ENCODE peak calls at places on chromosome 3, in four cellular contexts. One of them, this sample, is unnamed.

GRCh38 chr3:170425491-170426239 is 7.0 kb downstream of the CLDN11 start:
- DNase-seq in endothelial cell: no peak
- DNase-seq in natural killer cell: no peak
- DNase-seq in brain microvascular endothelial cell: no peak
- DNase-seq in this sample: peak

GRCh38 chr3:190322604-190323240 is 476 bp upstream of the CLDN1 start:
- DNase-seq in brain microvascular endothelial cell: peak
- DNase-seq in endothelial cell: no peak
- DNase-seq in natural killer cell: no peak
- DNase-seq in this sample: no peak

GRCh38 chr3:174784206-174784934 is 74.8 kb upstream of the NAALADL2 start:
- DNase-seq in endothelial cell: no peak
- DNase-seq in natural killer cell: no peak
- DNase-seq in brain microvascular endothelial cell: no peak
- DNase-seq in this sample: no peak

GRCh38 chr3:115697263-115698053 is 74.1 kb downstream of the GAP43 start:
- DNase-seq in brain microvascular endothelial cell: no peak
- DNase-seq in natural killer cell: no peak
- DNase-seq in endothelial cell: no peak
- DNase-seq in this sample: no peak

GRCh38 chr3:128173849-128174248 is 20.6 kb downstream of the EEFSEC start:
- DNase-seq in brain microvascular endothelial cell: no peak
- DNase-seq in endothelial cell: no peak
- DNase-seq in natural killer cell: no peak
- DNase-seq in this sample: no peak

GRCh38 chr3:171813897-171814460 is 3.7 kb upstream of the PLD1 start:
- DNase-seq in natural killer cell: peak
- DNase-seq in endothelial cell: no peak
- DNase-seq in brain microvascular endothelial cell: peak
- DNase-seq in this sample: no peak

GRCh38 chr3:115146418-115147328 is at the start of gene ZBTB20:
- DNase-seq in natural killer cell: peak
- DNase-seq in brain microvascular endothelial cell: peak
- DNase-seq in endothelial cell: peak
- DNase-seq in this sample: peak

GRCh38 chr3:131608741-131609140 is 106.0 kb upstream of the MRPL3 start:
- DNase-seq in natural killer cell: no peak
- DNase-seq in brain microvascular endothelial cell: no peak
- DNase-seq in endothelial cell: no peak
- DNase-seq in this sample: no peak

GRCh38 chr3:45491344-45491743 is 103.0 kb downstream of the LARS2 start:
- DNase-seq in natural killer cell: no peak
- DNase-seq in endothelial cell: no peak
- DNase-seq in brain microvascular endothelial cell: no peak
- DNase-seq in this sample: no peak

GRCh38 chr3:188205992-188206416 is 52.0 kb downstream of the LPP start:
- DNase-seq in brain microvascular endothelial cell: no peak
- DNase-seq in endothelial cell: peak
- DNase-seq in natural killer cell: no peak
- DNase-seq in this sample: no peak

GRCh38 chr3:46297658-46298423 is 55.6 kb downstream of the CCR3 start:
- DNase-seq in endothelial cell: no peak
- DNase-seq in brain microvascular endothelial cell: no peak
- DNase-seq in natural killer cell: no peak
- DNase-seq in this sample: no peak

GRCh38 chr3:63914312-63914711 is 2.1 kb upstream of the SCAANT1 start:
- DNase-seq in brain microvascular endothelial cell: no peak
- DNase-seq in endothelial cell: no peak
- DNase-seq in natural killer cell: no peak
- DNase-seq in this sample: no peak

GRCh38 chr3:8981700-8982099 is 18.4 kb upstream of the RAD18 start:
- DNase-seq in endothelial cell: no peak
- DNase-seq in natural killer cell: no peak
- DNase-seq in brain microvascular endothelial cell: no peak
- DNase-seq in this sample: no peak

GRCh38 chr3:54835701-54836100 is 92.2 kb downstream of the LRTM1 start:
- DNase-seq in endothelial cell: no peak
- DNase-seq in natural killer cell: no peak
- DNase-seq in brain microvascular endothelial cell: no peak
- DNase-seq in this sample: no peak

GRCh38 chr3:137845666-137846065 is 81.6 kb downstream of the SOX14 start:
- DNase-seq in natural killer cell: no peak
- DNase-seq in brain microvascular endothelial cell: no peak
- DNase-seq in endothelial cell: no peak
- DNase-seq in this sample: no peak

GRCh38 chr3:171781711-171782127 is 28.6 kb downstream of the PLD1 start:
- DNase-seq in brain microvascular endothelial cell: no peak
- DNase-seq in natural killer cell: no peak
- DNase-seq in endothelial cell: no peak
- DNase-seq in this sample: no peak

GRCh38 chr3:29384640-29385039 is 103.8 kb downstream of the RBMS3 start:
- DNase-seq in natural killer cell: no peak
- DNase-seq in brain microvascular endothelial cell: peak
- DNase-seq in endothelial cell: no peak
- DNase-seq in this sample: no peak

GRCh38 chr3:65170357-65171090 is 482.7 kb upstream of the ADAMTS9 start:
- DNase-seq in brain microvascular endothelial cell: peak
- DNase-seq in endothelial cell: no peak
- DNase-seq in natural killer cell: no peak
- DNase-seq in this sample: no peak
- TF ChIP-seq CTCF in brain microvascular endothelial cell: peak
- TF ChIP-seq CTCF in endothelial cell: peak
- TF ChIP-seq CTCF in natural killer cell: no peak
- TF ChIP-seq CTCF in this sample: peak

GRCh38 chr3:146638718-146639117 is 33.6 kb upstream of the PLSCR5 start:
- DNase-seq in natural killer cell: no peak
- DNase-seq in brain microvascular endothelial cell: no peak
- DNase-seq in endothelial cell: no peak
- DNase-seq in this sample: no peak
- TF ChIP-seq CTCF in natural killer cell: peak
- TF ChIP-seq CTCF in brain microvascular endothelial cell: peak
- TF ChIP-seq CTCF in endothelial cell: peak
- TF ChIP-seq CTCF in this sample: peak

GRCh38 chr3:189272500-189273119 is 100.8 kb downstream of the TPRG1 start:
- DNase-seq in brain microvascular endothelial cell: no peak
- DNase-seq in endothelial cell: peak
- DNase-seq in natural killer cell: no peak
- DNase-seq in this sample: no peak
- TF ChIP-seq CTCF in brain microvascular endothelial cell: peak
- TF ChIP-seq CTCF in endothelial cell: peak
- TF ChIP-seq CTCF in natural killer cell: no peak
- TF ChIP-seq CTCF in this sample: peak

DNA sequence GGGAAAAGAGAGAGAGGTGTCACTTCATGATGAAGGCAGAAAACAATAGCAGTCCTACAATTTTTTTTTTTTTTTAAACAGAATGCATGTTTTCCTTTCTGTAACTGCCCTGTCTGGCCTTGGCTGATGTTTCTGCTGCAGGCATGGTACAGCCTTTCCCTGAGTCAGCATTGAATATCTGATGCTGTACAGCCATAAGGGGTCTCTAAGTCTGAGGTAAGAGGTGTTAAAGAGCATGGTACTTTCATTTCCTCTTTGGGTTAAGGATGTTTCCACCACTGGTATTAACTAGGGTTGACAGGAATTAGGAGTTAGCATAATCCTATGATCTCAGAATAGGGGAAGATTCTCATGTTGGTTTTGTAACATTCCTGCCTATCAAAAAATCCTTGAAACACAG is 147.4 kb downstream of the CHST2 start:
- DNase-seq in brain microvascular endothelial cell: no peak
- DNase-seq in natural killer cell: no peak
- DNase-seq in endothelial cell: no peak
- DNase-seq in this sample: no peak
- TF ChIP-seq CTCF in brain microvascular endothelial cell: no peak
- TF ChIP-seq CTCF in natural killer cell: no peak
- TF ChIP-seq CTCF in endothelial cell: no peak
- TF ChIP-seq CTCF in this sample: no peak

DNA sequence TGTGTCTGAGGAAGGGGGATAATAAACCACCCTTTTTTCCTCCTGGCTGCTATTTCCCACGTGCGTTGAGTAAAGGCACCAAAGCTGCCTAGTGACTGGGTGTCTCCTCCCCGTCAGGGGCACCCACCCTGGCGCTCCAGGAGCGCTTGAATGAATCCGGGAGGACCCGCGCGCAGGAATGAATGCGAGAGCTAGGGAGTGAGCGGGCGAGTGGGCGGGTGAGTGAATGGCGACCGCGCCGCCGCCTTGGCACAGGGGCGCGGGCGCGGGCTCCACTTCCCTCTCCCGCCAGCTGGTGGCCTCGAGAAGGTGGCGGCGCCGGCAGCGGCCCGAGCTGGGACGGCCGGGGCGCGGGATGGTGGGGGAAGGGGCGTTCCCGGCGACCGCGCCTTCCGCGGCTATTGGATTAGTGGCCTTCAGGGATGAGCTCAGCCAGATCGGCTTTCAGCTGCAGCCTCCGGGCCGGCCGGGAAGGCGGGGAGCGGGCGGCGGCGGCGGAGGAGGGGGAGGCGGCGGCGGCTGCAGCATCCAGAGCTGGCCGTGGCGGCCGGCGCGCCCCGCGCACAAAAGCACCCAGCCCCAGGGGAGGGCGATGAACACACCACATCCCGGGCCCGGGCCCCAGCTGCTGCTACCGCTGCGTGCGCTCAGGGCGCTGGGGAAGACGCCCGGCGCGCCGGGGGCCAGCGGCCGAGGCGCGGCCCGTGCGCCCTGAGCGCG is at the start of gene SPSB4:
- DNase-seq in brain microvascular endothelial cell: peak
- DNase-seq in endothelial cell: peak
- DNase-seq in natural killer cell: no peak
- DNase-seq in this sample: peak
- TF ChIP-seq CTCF in brain microvascular endothelial cell: peak
- TF ChIP-seq CTCF in endothelial cell: peak
- TF ChIP-seq CTCF in natural killer cell: no peak
- TF ChIP-seq CTCF in this sample: peak

DNA sequence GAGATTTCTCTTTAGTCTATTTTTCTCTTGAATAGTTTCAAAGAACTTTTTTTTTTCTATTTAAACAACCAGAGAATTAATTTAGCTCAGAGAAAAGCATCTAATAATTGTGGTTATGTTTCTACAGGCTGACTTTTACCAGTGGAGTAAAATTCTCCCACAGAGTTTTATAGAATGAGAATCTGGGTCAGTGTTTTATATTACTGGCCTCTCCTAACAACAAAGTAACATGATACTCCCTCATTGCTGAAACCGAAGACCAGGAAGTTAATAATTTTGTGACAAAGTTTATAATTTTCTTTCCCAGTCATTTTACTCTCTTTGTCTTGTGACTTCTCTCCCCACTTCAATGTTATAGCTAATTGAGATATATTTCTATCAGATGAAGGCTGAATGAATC is 946.9 kb downstream of the EPHA3 start:
- DNase-seq in endothelial cell: no peak
- DNase-seq in natural killer cell: no peak
- DNase-seq in brain microvascular endothelial cell: no peak
- DNase-seq in this sample: no peak
- TF ChIP-seq CTCF in endothelial cell: no peak
- TF ChIP-seq CTCF in natural killer cell: no peak
- TF ChIP-seq CTCF in brain microvascular endothelial cell: no peak
- TF ChIP-seq CTCF in this sample: no peak

GRCh38 chr3:124316034-124316287 is 324.0 kb upstream of the ROPN1 start:
- DNase-seq in endothelial cell: no peak
- DNase-seq in natural killer cell: no peak
- DNase-seq in brain microvascular endothelial cell: no peak
- DNase-seq in this sample: no peak
- TF ChIP-seq CTCF in endothelial cell: no peak
- TF ChIP-seq CTCF in natural killer cell: no peak
- TF ChIP-seq CTCF in brain microvascular endothelial cell: no peak
- TF ChIP-seq CTCF in this sample: no peak

GRCh38 chr3:71512000-71512399 is 71.5 kb downstream of the FOXP1 start:
- DNase-seq in endothelial cell: no peak
- DNase-seq in natural killer cell: no peak
- DNase-seq in brain microvascular endothelial cell: no peak
- DNase-seq in this sample: no peak
- TF ChIP-seq CTCF in endothelial cell: no peak
- TF ChIP-seq CTCF in natural killer cell: peak
- TF ChIP-seq CTCF in brain microvascular endothelial cell: peak
- TF ChIP-seq CTCF in this sample: no peak

This sample was measured in progenitor cell of endocrine pancreas.